ENCODE peak calls at places on chromosomes 5 and 9, in eight cellular contexts. K is pancreas; F is GM23248; U is CD8-positive, alpha-beta memory T cell; T is gastrocnemius medialis; P is tibial nerve; O is IMR-90; W is endodermal cell. Z is an unnamed sample.

GRCh38 chr5:172377856-172378255 is 76.5 kb downstream of the SH3PXD2B start:
- DNase-seq in K (no peak), F (no peak), U (no peak), T (no peak), P (no peak), O (no peak), W (no peak), Z (no peak)

GRCh38 chr9:12916037-12916436 is 141.2 kb downstream of the LURAP1L start:
- DNase-seq in K (no peak), F (peak), U (no peak), T (no peak), P (no peak), O (peak), W (no peak), Z (no peak)

GRCh38 chr9:97555164-97555563 is 53.7 kb downstream of the TMOD1 start:
- DNase-seq in K (no peak), F (no peak), U (no peak), T (peak), P (peak), O (peak), W (no peak), Z (no peak)

GRCh38 chr9:21674894-21675293 is 127.5 kb upstream of the MTAP start:
- DNase-seq in K (no peak), F (peak), U (no peak), T (no peak), P (no peak), O (peak), W (no peak), Z (no peak)

GRCh38 chr5:157533011-157533481 is 42.5 kb downstream of the ADAM19 start:
- DNase-seq in K (no peak), F (no peak), U (no peak), T (peak), P (no peak), O (no peak), W (no peak), Z (no peak)

GRCh38 chr9:133951265-133951664 is 40.9 kb downstream of the VAV2 start:
- DNase-seq in K (peak), F (no peak), U (no peak), T (no peak), P (no peak), O (no peak), W (no peak), Z (no peak)

GRCh38 chr5:157665467-157666085 is 5.8 kb upstream of the C5orf52 start:
- DNase-seq in K (no peak), F (peak), U (no peak), T (no peak), P (no peak), O (peak), W (no peak), Z (no peak)

GRCh38 chr5:72559866-72560766 is 52.9 kb upstream of the ZNF366 start:
- DNase-seq in K (no peak), F (no peak), U (no peak), T (peak), P (no peak), O (no peak), W (peak), Z (no peak)

GRCh38 chr9:26413625-26414024 is 479.0 kb downstream of the CAAP1 start:
- DNase-seq in K (no peak), F (no peak), U (no peak), T (no peak), P (no peak), O (no peak), W (no peak), Z (no peak)

GRCh38 chr9:108483676-108484075 is 372.1 kb downstream of the ACTL7B start:
- DNase-seq in K (no peak), F (no peak), U (no peak), T (no peak), P (no peak), O (no peak), W (peak), Z (no peak)

GRCh38 chr5:152683205-152683604 is 278.1 kb upstream of the NMUR2 start:
- DNase-seq in K (no peak), F (no peak), U (no peak), T (no peak), P (no peak), O (no peak), W (no peak), Z (no peak)

GRCh38 chr5:79791843-79792242 is 102.2 kb downstream of the CMYA5 start:
- DNase-seq in K (no peak), F (no peak), U (no peak), T (peak), P (no peak), O (no peak), W (no peak), Z (no peak)

GRCh38 chr5:168962323-168962722 is 338.6 kb downstream of the SLIT3 start:
- DNase-seq in K (no peak), F (peak), U (no peak), T (no peak), P (no peak), O (no peak), W (no peak), Z (no peak)

GRCh38 chr5:16819522-16820167 is 116.4 kb downstream of the MYO10 start:
- DNase-seq in K (no peak), F (peak), U (no peak), T (no peak), P (no peak), O (peak), W (no peak), Z (no peak)

GRCh38 chr9:503331-503730 is 288.7 kb downstream of the DOCK8 start:
- DNase-seq in K (no peak), F (no peak), U (no peak), T (no peak), P (no peak), O (no peak), W (peak), Z (no peak)

GRCh38 chr9:78298046-78298511 is 1.2 kb downstream of the PSAT1 start:
- DNase-seq in K (no peak), F (peak), U (no peak), T (no peak), P (no peak), O (no peak), W (peak), Z (no peak)

GRCh38 chr5:132459983-132460834 is 30.4 kb downstream of the IRF1 start:
- DNase-seq in K (no peak), F (no peak), U (no peak), T (peak), P (no peak), O (no peak), W (no peak), Z (no peak)

GRCh38 chr5:134397196-134397595 is 14.5 kb downstream of the CDKN2AIPNL start:
- DNase-seq in K (no peak), F (no peak), U (no peak), T (no peak), P (no peak), O (no peak), W (no peak), Z (no peak)

GRCh38 chr9:36729902-36730301 is 157.2 kb downstream of the MELK start:
- DNase-seq in K (no peak), F (no peak), U (no peak), T (no peak), P (no peak), O (peak), W (no peak), Z (no peak)

GRCh38 chr9:123237220-123237619 is 31.2 kb downstream of the STRBP start:
- DNase-seq in K (no peak), F (no peak), U (no peak), T (no peak), P (no peak), O (no peak), W (no peak), Z (no peak)

GRCh38 chr9:126721531-126722098 is 83.2 kb upstream of the ZBTB43 start:
- DNase-seq in K (no peak), F (no peak), U (no peak), T (no peak), P (no peak), O (no peak), W (no peak), Z (no peak)

GRCh38 chr9:96391021-96391765 is 7.7 kb upstream of the SLC35D2 start:
- DNase-seq in K (peak), F (no peak), U (no peak), T (no peak), P (no peak), O (peak), W (no peak), Z (no peak)

GRCh38 chr5:65032250-65032649 is 263.5 kb downstream of the CWC27 start:
- DNase-seq in K (no peak), F (peak), U (no peak), T (peak), P (no peak), O (peak), W (no peak), Z (no peak)

GRCh38 chr5:139755892-139756671 is 39.5 kb upstream of the PSD2 start:
- DNase-seq in K (peak), F (no peak), U (peak), T (no peak), P (no peak), O (no peak), W (peak), Z (no peak)

GRCh38 chr5:52725065-52725746 is 62.5 kb upstream of the ITGA1 start:
- DNase-seq in K (no peak), F (no peak), U (peak), T (no peak), P (no peak), O (peak), W (no peak), Z (no peak)

GRCh38 chr5:35067985-35068384 is 20.2 kb upstream of the AGXT2 start:
- DNase-seq in K (no peak), F (peak), U (no peak), T (no peak), P (no peak), O (peak), W (no peak), Z (no peak)

GRCh38 chr5:83871533-83872380 is 151.1 kb upstream of the HAPLN1 start:
- DNase-seq in K (no peak), F (no peak), U (no peak), T (no peak), P (no peak), O (no peak), W (no peak), Z (no peak)

GRCh38 chr5:41157272-41157671 is 56.1 kb downstream of the C6 start:
- DNase-seq in K (no peak), F (no peak), U (no peak), T (no peak), P (no peak), O (peak), W (no peak), Z (no peak)

GRCh38 chr9:111896942-111897830 is 572 bp downstream of the UGCG start:
- DNase-seq in K (peak), F (peak), U (peak), T (peak), P (peak), O (no peak), W (peak), Z (no peak)

GRCh38 chr5:151743535-151743934 is 14.9 kb downstream of the ATOX1 start:
- DNase-seq in K (no peak), F (peak), U (no peak), T (no peak), P (no peak), O (peak), W (no peak), Z (no peak)

GRCh38 chr5:127909078-127909477 is 174.5 kb upstream of the SLC12A2 start:
- DNase-seq in K (no peak), F (peak), U (no peak), T (no peak), P (no peak), O (peak), W (peak), Z (no peak)

GRCh38 chr5:73103885-73104284 is 16.5 kb upstream of the TMEM171 start:
- DNase-seq in K (no peak), F (no peak), U (no peak), T (no peak), P (no peak), O (no peak), W (no peak), Z (no peak)

GRCh38 chr9:123349691-123350480 is 6.1 kb upstream of the CRB2 start:
- DNase-seq in K (no peak), F (peak), U (peak), T (peak), P (peak), O (peak), W (peak), Z (no peak)

DNA sequence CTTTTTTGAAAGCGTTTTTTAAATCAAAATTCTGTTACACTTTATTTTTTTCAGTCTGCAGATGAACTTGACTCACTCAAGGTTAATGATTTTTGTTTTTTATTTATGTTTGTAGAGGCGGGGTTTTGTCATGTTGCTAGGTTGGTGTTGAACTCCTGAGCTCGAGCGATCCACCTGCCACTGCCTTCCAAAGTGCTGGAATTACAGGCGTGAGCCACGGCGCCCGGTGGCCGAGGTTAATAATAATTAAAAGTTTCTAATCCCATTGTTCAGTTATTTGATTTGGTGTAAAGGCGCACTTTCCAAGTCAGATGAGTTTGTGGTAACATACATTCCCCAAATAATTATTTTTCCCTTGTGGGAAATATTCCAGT is 1.2 kb upstream of the CHD1 start:
- DNase-seq in K (no peak), F (peak), U (no peak), T (no peak), P (peak), O (no peak), W (peak), Z (no peak)
- H3K4me3 ChIP-seq in K (peak), F (peak), U (peak), T (peak), P (peak), O (peak), W (peak), Z (peak)

GRCh38 chr5:107806271-107806670 is 135.5 kb upstream of the EFNA5 start:
- DNase-seq in K (no peak), F (no peak), U (no peak), T (no peak), P (no peak), O (no peak), W (no peak), Z (no peak)

GRCh38 chr5:107805819-107806218 is 135.1 kb upstream of the EFNA5 start:
- DNase-seq in K (no peak), F (no peak), U (no peak), T (no peak), P (no peak), O (no peak), W (no peak), Z (no peak)

GRCh38 chr5:107803728-107804127 is 133.0 kb upstream of the EFNA5 start:
- DNase-seq in K (no peak), F (no peak), U (no peak), T (no peak), P (no peak), O (no peak), W (no peak), Z (no peak)

GRCh38 chr5:107806705-107807104 is 136.0 kb upstream of the EFNA5 start:
- DNase-seq in K (no peak), F (peak), U (no peak), T (no peak), P (no peak), O (peak), W (no peak), Z (no peak)

DNA sequence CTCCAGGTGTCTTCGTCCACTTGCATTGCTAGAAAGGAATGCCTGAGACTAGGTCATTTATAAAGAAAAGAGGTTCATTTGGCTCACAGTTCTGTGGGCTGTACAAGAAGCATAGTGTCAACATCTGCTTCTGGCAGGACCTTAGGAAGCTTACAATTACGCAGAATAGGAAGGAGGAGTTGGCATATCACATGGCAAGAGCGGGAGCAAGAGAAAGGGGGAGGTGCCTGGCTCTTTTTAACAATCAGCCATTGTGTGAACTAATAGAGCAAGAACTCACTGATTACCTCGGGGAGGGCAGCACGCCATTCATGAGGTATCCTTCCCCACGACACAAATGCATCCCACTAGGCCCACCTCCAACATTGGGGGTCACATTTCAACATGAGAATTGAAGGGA is 134.4 kb upstream of the EFNA5 start:
- DNase-seq in K (no peak), F (no peak), U (no peak), T (no peak), P (no peak), O (no peak), W (no peak), Z (no peak)
- H3K4me3 ChIP-seq in K (no peak), F (no peak), U (no peak), T (no peak), P (no peak), O (no peak), W (no peak), Z (no peak)

GRCh38 chr5:129118826-129119225 is 24.3 kb downstream of the ISOC1 start:
- DNase-seq in K (no peak), F (no peak), U (no peak), T (no peak), P (no peak), O (no peak), W (no peak), Z (no peak)
- H3K4me3 ChIP-seq in K (no peak), F (no peak), U (no peak), T (no peak), P (no peak), O (no peak), W (no peak), Z (no peak)

GRCh38 chr9:128243486-128244415 is 32.1 kb downstream of the GOLGA2 start:
- DNase-seq in K (peak), F (peak), U (no peak), T (no peak), P (peak), O (peak), W (peak), Z (no peak)
- H3K4me3 ChIP-seq in K (no peak), F (peak), U (no peak), T (peak), P (no peak), O (peak), W (no peak), Z (peak)

GRCh38 chr5:169971780-169972179 is 8.5 kb downstream of the INSYN2B start:
- DNase-seq in K (no peak), F (peak), U (no peak), T (no peak), P (no peak), O (no peak), W (no peak), Z (no peak)

GRCh38 chr5:169974121-169974770 is 6.0 kb downstream of the INSYN2B start:
- DNase-seq in K (no peak), F (no peak), U (no peak), T (no peak), P (no peak), O (peak), W (no peak), Z (no peak)

GRCh38 chr5:169970911-169971436 is 9.3 kb downstream of the INSYN2B start:
- DNase-seq in K (no peak), F (peak), U (no peak), T (peak), P (peak), O (peak), W (no peak), Z (no peak)

GRCh38 chr5:169970334-169970733 is 10.0 kb downstream of the INSYN2B start:
- DNase-seq in K (no peak), F (peak), U (no peak), T (no peak), P (no peak), O (no peak), W (no peak), Z (no peak)
- H3K4me3 ChIP-seq in K (no peak), F (peak), U (no peak), T (no peak), P (no peak), O (no peak), W (no peak), Z (no peak)

Z was measured in vagina.